ENCODE peak calls at places on chromosomes 11 and 22, in six cellular contexts. One of them, this sample, is unnamed.

GRCh38 chr11:26827567-26828037 is 105.7 kb upstream of the SLC5A12 start:
- DNase-seq in heart right ventricle: no peak
- DNase-seq in choroid plexus epithelial cell: peak
- DNase-seq in brain microvascular endothelial cell: no peak
- DNase-seq in left ventricle myocardium inferior: no peak
- DNase-seq in Calu3: no peak
- DNase-seq in this sample: no peak

GRCh38 chr11:75554258-75555022 is 7.6 kb upstream of the SERPINH1 start:
- DNase-seq in heart right ventricle: peak
- DNase-seq in choroid plexus epithelial cell: peak
- DNase-seq in brain microvascular endothelial cell: peak
- DNase-seq in left ventricle myocardium inferior: peak
- DNase-seq in Calu3: no peak
- DNase-seq in this sample: peak

GRCh38 chr22:45284705-45285305 is at the start of gene UPK3A:
- DNase-seq in heart right ventricle: peak
- DNase-seq in choroid plexus epithelial cell: no peak
- DNase-seq in brain microvascular endothelial cell: no peak
- DNase-seq in left ventricle myocardium inferior: peak
- DNase-seq in Calu3: peak
- DNase-seq in this sample: peak

GRCh38 chr22:45077826-45078334 is 68.1 kb upstream of the PHF21B start:
- DNase-seq in heart right ventricle: no peak
- DNase-seq in choroid plexus epithelial cell: no peak
- DNase-seq in brain microvascular endothelial cell: no peak
- DNase-seq in left ventricle myocardium inferior: no peak
- DNase-seq in Calu3: no peak
- DNase-seq in this sample: no peak

GRCh38 chr11:62922653-62923371 is 1.6 kb upstream of the CHRM1 start:
- DNase-seq in heart right ventricle: no peak
- DNase-seq in choroid plexus epithelial cell: no peak
- DNase-seq in brain microvascular endothelial cell: no peak
- DNase-seq in left ventricle myocardium inferior: no peak
- DNase-seq in Calu3: no peak
- DNase-seq in this sample: no peak

GRCh38 chr22:38109391-38110000 is 988 bp downstream of the BAIAP2L2 start:
- DNase-seq in heart right ventricle: no peak
- DNase-seq in choroid plexus epithelial cell: no peak
- DNase-seq in brain microvascular endothelial cell: no peak
- DNase-seq in left ventricle myocardium inferior: no peak
- DNase-seq in Calu3: no peak
- DNase-seq in this sample: no peak

GRCh38 chr11:44776840-44777536 is 50.2 kb downstream of the TSPAN18 start:
- DNase-seq in heart right ventricle: no peak
- DNase-seq in choroid plexus epithelial cell: no peak
- DNase-seq in brain microvascular endothelial cell: no peak
- DNase-seq in left ventricle myocardium inferior: no peak
- DNase-seq in Calu3: no peak
- DNase-seq in this sample: peak

GRCh38 chr11:117440258-117440657 is 112.6 kb downstream of the CEP164 start:
- DNase-seq in heart right ventricle: no peak
- DNase-seq in choroid plexus epithelial cell: no peak
- DNase-seq in brain microvascular endothelial cell: no peak
- DNase-seq in left ventricle myocardium inferior: no peak
- DNase-seq in Calu3: no peak
- DNase-seq in this sample: no peak

GRCh38 chr22:42418811-42419243 is 13.4 kb downstream of the NFAM1 start:
- DNase-seq in heart right ventricle: no peak
- DNase-seq in choroid plexus epithelial cell: no peak
- DNase-seq in brain microvascular endothelial cell: no peak
- DNase-seq in left ventricle myocardium inferior: no peak
- DNase-seq in Calu3: no peak
- DNase-seq in this sample: no peak

GRCh38 chr11:111360150-111361043 is 18.7 kb downstream of the POU2AF1 start:
- DNase-seq in heart right ventricle: no peak
- DNase-seq in choroid plexus epithelial cell: no peak
- DNase-seq in brain microvascular endothelial cell: no peak
- DNase-seq in left ventricle myocardium inferior: no peak
- DNase-seq in Calu3: peak
- DNase-seq in this sample: no peak

GRCh38 chr22:43226368-43226979 is 39.5 kb upstream of the TTLL12 start:
- DNase-seq in heart right ventricle: no peak
- DNase-seq in choroid plexus epithelial cell: peak
- DNase-seq in brain microvascular endothelial cell: peak
- DNase-seq in left ventricle myocardium inferior: no peak
- DNase-seq in Calu3: no peak
- DNase-seq in this sample: no peak

GRCh38 chr11:74730601-74731260 is 495 bp downstream of the CHRDL2 start:
- DNase-seq in heart right ventricle: no peak
- DNase-seq in choroid plexus epithelial cell: no peak
- DNase-seq in brain microvascular endothelial cell: no peak
- DNase-seq in left ventricle myocardium inferior: no peak
- DNase-seq in Calu3: no peak
- DNase-seq in this sample: no peak

GRCh38 chr11:59429924-59430516 is 3.8 kb upstream of the OR5A2 start:
- DNase-seq in heart right ventricle: peak
- DNase-seq in choroid plexus epithelial cell: peak
- DNase-seq in brain microvascular endothelial cell: peak
- DNase-seq in left ventricle myocardium inferior: no peak
- DNase-seq in Calu3: peak
- DNase-seq in this sample: no peak

GRCh38 chr11:55707029-55707428 is 45.0 kb downstream of the OR4C6 start:
- DNase-seq in heart right ventricle: no peak
- DNase-seq in choroid plexus epithelial cell: peak
- DNase-seq in brain microvascular endothelial cell: peak
- DNase-seq in left ventricle myocardium inferior: no peak
- DNase-seq in Calu3: peak
- DNase-seq in this sample: no peak

GRCh38 chr11:115920087-115920461 is 415.9 kb upstream of the CADM1 start:
- DNase-seq in heart right ventricle: no peak
- DNase-seq in choroid plexus epithelial cell: no peak
- DNase-seq in brain microvascular endothelial cell: no peak
- DNase-seq in left ventricle myocardium inferior: no peak
- DNase-seq in Calu3: no peak
- DNase-seq in this sample: no peak

GRCh38 chr11:59611570-59612565 is 3.7 kb downstream of the OSBP start:
- DNase-seq in heart right ventricle: no peak
- DNase-seq in choroid plexus epithelial cell: no peak
- DNase-seq in brain microvascular endothelial cell: no peak
- DNase-seq in left ventricle myocardium inferior: no peak
- DNase-seq in Calu3: peak
- DNase-seq in this sample: no peak

GRCh38 chr22:38734203-38735100 is 21.3 kb downstream of the SUN2 start:
- DNase-seq in heart right ventricle: no peak
- DNase-seq in choroid plexus epithelial cell: no peak
- DNase-seq in brain microvascular endothelial cell: no peak
- DNase-seq in left ventricle myocardium inferior: peak
- DNase-seq in Calu3: no peak
- DNase-seq in this sample: no peak

GRCh38 chr11:15127341-15127740 is 12.6 kb downstream of the INSC start:
- DNase-seq in heart right ventricle: no peak
- DNase-seq in choroid plexus epithelial cell: peak
- DNase-seq in brain microvascular endothelial cell: peak
- DNase-seq in left ventricle myocardium inferior: no peak
- DNase-seq in Calu3: no peak
- DNase-seq in this sample: no peak

GRCh38 chr11:88683024-88683423 is 345.5 kb upstream of the CTSC start:
- DNase-seq in heart right ventricle: no peak
- DNase-seq in choroid plexus epithelial cell: no peak
- DNase-seq in brain microvascular endothelial cell: no peak
- DNase-seq in left ventricle myocardium inferior: no peak
- DNase-seq in Calu3: no peak
- DNase-seq in this sample: no peak

GRCh38 chr11:46914363-46914762 is 4.0 kb downstream of the LRP4 start:
- DNase-seq in heart right ventricle: peak
- DNase-seq in choroid plexus epithelial cell: peak
- DNase-seq in brain microvascular endothelial cell: peak
- DNase-seq in left ventricle myocardium inferior: peak
- DNase-seq in Calu3: no peak
- DNase-seq in this sample: no peak

GRCh38 chr11:2837096-2837601 is 48.4 kb downstream of the CDKN1C start:
- DNase-seq in heart right ventricle: peak
- DNase-seq in choroid plexus epithelial cell: peak
- DNase-seq in brain microvascular endothelial cell: peak
- DNase-seq in left ventricle myocardium inferior: peak
- DNase-seq in Calu3: peak
- DNase-seq in this sample: peak

GRCh38 chr11:14045417-14045816 is 82.9 kb downstream of the SPON1 start:
- DNase-seq in heart right ventricle: no peak
- DNase-seq in choroid plexus epithelial cell: no peak
- DNase-seq in brain microvascular endothelial cell: no peak
- DNase-seq in left ventricle myocardium inferior: no peak
- DNase-seq in Calu3: no peak
- DNase-seq in this sample: no peak

GRCh38 chr11:14041565-14041964 is 79.0 kb downstream of the SPON1 start:
- DNase-seq in heart right ventricle: no peak
- DNase-seq in choroid plexus epithelial cell: no peak
- DNase-seq in brain microvascular endothelial cell: no peak
- DNase-seq in left ventricle myocardium inferior: no peak
- DNase-seq in Calu3: no peak
- DNase-seq in this sample: no peak

GRCh38 chr11:14036495-14036894 is 74.0 kb downstream of the SPON1 start:
- DNase-seq in heart right ventricle: no peak
- DNase-seq in choroid plexus epithelial cell: no peak
- DNase-seq in brain microvascular endothelial cell: no peak
- DNase-seq in left ventricle myocardium inferior: no peak
- DNase-seq in Calu3: no peak
- DNase-seq in this sample: no peak

GRCh38 chr11:14042686-14043440 is 80.3 kb downstream of the SPON1 start:
- DNase-seq in heart right ventricle: no peak
- DNase-seq in choroid plexus epithelial cell: no peak
- DNase-seq in brain microvascular endothelial cell: no peak
- DNase-seq in left ventricle myocardium inferior: no peak
- DNase-seq in Calu3: no peak
- DNase-seq in this sample: no peak

DNA sequence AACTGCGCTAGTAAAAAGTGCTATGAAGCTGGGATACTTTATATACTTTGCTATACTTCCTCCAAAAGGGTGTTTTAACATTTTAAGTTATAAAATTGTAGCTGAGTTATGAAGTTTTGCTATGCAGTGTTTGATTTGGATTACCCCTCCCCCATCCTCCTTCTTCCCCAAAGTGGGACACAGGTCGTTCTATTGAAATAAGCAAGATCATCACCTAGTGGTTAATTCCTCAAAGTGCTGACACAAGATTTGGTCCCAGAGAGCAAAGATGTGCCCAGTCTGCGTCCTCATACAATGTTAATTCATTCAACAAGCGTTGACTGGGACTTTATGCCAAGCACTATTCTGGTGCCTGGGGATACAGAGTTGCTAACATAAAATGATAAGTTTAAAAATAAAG is 78.5 kb downstream of the SPON1 start:
- DNase-seq in heart right ventricle: no peak
- DNase-seq in choroid plexus epithelial cell: peak
- DNase-seq in brain microvascular endothelial cell: no peak
- DNase-seq in left ventricle myocardium inferior: no peak
- DNase-seq in Calu3: no peak
- DNase-seq in this sample: no peak
- TF ChIP-seq CTCF in heart right ventricle: no peak
- TF ChIP-seq CTCF in choroid plexus epithelial cell: peak
- TF ChIP-seq CTCF in brain microvascular endothelial cell: peak
- TF ChIP-seq CTCF in left ventricle myocardium inferior: peak
- TF ChIP-seq CTCF in Calu3: peak
- TF ChIP-seq CTCF in this sample: no peak

DNA sequence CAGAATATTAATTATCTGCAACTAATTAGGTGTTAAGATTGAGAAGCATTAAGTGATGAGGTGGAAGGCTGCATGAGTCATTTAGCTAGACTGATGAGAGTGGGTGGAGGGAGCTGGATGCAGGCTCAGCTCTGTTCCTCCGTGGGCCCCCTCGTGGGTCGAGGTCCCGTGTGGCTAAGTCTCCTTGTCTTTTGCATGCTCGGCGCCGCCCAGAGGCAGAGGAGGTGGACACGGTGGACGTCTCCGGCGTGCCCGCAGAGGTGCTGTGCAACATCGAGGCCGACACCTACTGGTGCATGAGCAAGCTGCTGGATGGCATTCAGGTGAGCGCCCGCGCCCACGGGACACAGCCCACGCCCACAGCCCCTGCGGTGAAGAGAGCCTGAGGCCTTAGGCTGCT is 211.6 kb downstream of the TBC1D22A start:
- DNase-seq in heart right ventricle: no peak
- DNase-seq in choroid plexus epithelial cell: no peak
- DNase-seq in brain microvascular endothelial cell: no peak
- DNase-seq in left ventricle myocardium inferior: no peak
- DNase-seq in Calu3: no peak
- DNase-seq in this sample: no peak
- TF ChIP-seq CTCF in heart right ventricle: no peak
- TF ChIP-seq CTCF in choroid plexus epithelial cell: no peak
- TF ChIP-seq CTCF in brain microvascular endothelial cell: no peak
- TF ChIP-seq CTCF in left ventricle myocardium inferior: no peak
- TF ChIP-seq CTCF in Calu3: no peak
- TF ChIP-seq CTCF in this sample: no peak

DNA sequence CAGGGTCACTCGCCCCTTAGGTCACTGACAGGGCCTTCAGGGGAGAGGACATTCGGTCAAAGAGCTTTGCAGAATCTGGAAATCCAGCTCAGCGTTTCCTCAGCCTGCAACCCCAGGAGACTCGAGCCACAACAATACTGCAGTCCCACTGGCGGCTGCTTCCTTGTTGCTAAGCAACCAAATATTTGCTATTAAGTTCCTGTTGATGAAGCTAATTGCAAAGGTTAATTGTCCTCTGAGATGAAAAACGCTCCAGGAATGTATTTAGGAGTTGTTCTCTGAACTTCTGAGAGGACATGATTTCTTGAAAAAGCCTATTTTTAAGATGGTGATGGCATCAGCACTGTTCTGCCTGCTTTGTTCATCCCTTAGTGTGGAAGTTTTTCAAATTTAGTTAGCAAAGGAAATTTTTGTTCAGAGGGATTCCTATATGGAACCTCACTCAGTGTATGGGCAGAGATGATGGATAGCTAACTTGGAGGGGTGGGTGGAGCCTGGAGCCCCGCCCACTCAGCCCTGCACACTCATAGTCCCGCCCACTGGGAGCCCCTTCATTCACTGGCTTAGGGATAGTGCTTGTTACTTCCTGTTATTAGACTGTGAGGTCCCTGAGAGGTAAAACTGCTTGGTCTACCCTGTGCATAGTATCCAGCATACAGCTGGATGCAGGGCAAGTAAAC is 109.1 kb downstream of the CSNK2A3 start:
- DNase-seq in heart right ventricle: peak
- DNase-seq in choroid plexus epithelial cell: peak
- DNase-seq in brain microvascular endothelial cell: peak
- DNase-seq in left ventricle myocardium inferior: peak
- DNase-seq in Calu3: peak
- DNase-seq in this sample: peak
- TF ChIP-seq CTCF in heart right ventricle: no peak
- TF ChIP-seq CTCF in choroid plexus epithelial cell: no peak
- TF ChIP-seq CTCF in brain microvascular endothelial cell: no peak
- TF ChIP-seq CTCF in left ventricle myocardium inferior: no peak
- TF ChIP-seq CTCF in Calu3: no peak
- TF ChIP-seq CTCF in this sample: no peak

DNA sequence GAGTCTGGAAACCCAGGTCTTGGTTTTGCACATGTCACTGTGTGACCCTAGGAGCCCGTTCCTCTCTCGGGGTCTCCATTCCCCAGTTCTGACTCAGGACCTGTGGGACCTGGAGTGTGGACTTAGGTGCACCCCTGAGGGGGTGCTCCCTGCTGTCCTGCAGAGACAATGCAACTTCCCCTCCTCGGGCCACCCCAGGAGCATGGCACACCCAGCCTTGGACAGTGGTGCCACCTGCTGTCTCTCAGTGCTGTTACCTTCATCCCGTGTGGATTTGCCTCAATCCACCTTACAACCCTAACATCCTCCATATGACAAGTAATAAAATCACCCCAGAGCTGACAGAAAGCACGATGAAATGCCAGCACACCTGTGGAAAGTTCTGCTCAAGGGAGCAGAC is 27.5 kb upstream of the CRYBB3 start:
- DNase-seq in heart right ventricle: no peak
- DNase-seq in choroid plexus epithelial cell: peak
- DNase-seq in brain microvascular endothelial cell: no peak
- DNase-seq in left ventricle myocardium inferior: no peak
- DNase-seq in Calu3: peak
- DNase-seq in this sample: no peak
- TF ChIP-seq CTCF in heart right ventricle: peak
- TF ChIP-seq CTCF in choroid plexus epithelial cell: peak
- TF ChIP-seq CTCF in brain microvascular endothelial cell: peak
- TF ChIP-seq CTCF in left ventricle myocardium inferior: peak
- TF ChIP-seq CTCF in Calu3: peak
- TF ChIP-seq CTCF in this sample: no peak

This sample was measured in mesothelial cell of epicardium.